ENCODE peak calls at places on chromosomes 6 and 20, in five cellular contexts. G is gastrocnemius medialis, Y is left ventricle myocardium inferior, E is IMR-90, Q is H9. P is an unnamed sample.

GRCh38 chr6:112396221-112396620 is 49.1 kb downstream of the RFPL4B start:
- DNase-seq in Q (no peak), G (no peak), E (peak; percentile 4), Y (no peak), P (no peak)

GRCh38 chr20:19265646-19266374 is 53.4 kb downstream of the SLC24A3 start:
- DNase-seq in E (no peak), Q (peak; percentile 87), Y (no peak), G (no peak), P (no peak)

GRCh38 chr6:107668826-107669474 is 155.2 kb downstream of the SCML4 start:
- DNase-seq in E (no peak), G (no peak), Q (no peak), Y (no peak), P (no peak)

GRCh38 chr6:163173741-163174140 is 240.8 kb upstream of the QKI start:
- DNase-seq in Y (no peak), Q (no peak), E (no peak), G (no peak), P (no peak)

GRCh38 chr20:47679462-47679861 is 105.8 kb downstream of the SULF2 start:
- DNase-seq in Y (no peak), E (no peak), Q (no peak), G (no peak), P (no peak)

GRCh38 chr6:135334169-135334568 is 153.1 kb downstream of the MYB start:
- DNase-seq in Q (no peak), G (no peak), Y (no peak), E (peak; percentile 58), P (no peak)

GRCh38 chr6:121925024-121925423 is 474.4 kb upstream of the HSF2 start:
- DNase-seq in G (no peak), Q (no peak), Y (no peak), E (peak; percentile 70), P (no peak)

GRCh38 chr6:53230775-53231467 is 82.3 kb upstream of the GCM1 start:
- DNase-seq in Q (no peak), Y (no peak), G (no peak), E (no peak), P (no peak)

GRCh38 chr6:277746-278145 is 14.5 kb upstream of the DUSP22 start:
- DNase-seq in E (no peak), Q (no peak), G (no peak), Y (no peak), P (no peak)

GRCh38 chr6:109493865-109494264 is 10.8 kb upstream of the ZBTB24 start:
- DNase-seq in G (no peak), Y (no peak), Q (no peak), E (no peak), P (no peak)

GRCh38 chr6:63584566-63584965 is 12.3 kb downstream of the LOC128125822 start:
- DNase-seq in G (no peak), E (no peak), Y (no peak), Q (no peak), P (no peak)

GRCh38 chr6:85449818-85450577 is at the start of gene NT5E:
- DNase-seq in E (peak; percentile 69), Y (peak; percentile 74), Q (peak; percentile 89), G (peak; percentile 47), P (peak; percentile 83)

GRCh38 chr20:34744847-34745246 is 40.7 kb downstream of the TP53INP2 start:
- DNase-seq in G (no peak), Y (no peak), E (no peak), Q (no peak), P (no peak)

GRCh38 chr6:3392930-3393575 is 63.8 kb downstream of the SLC22A23 start:
- DNase-seq in E (no peak), Y (no peak), G (no peak), Q (no peak), P (no peak)

GRCh38 chr20:59004493-59004762 is 2.6 kb downstream of the CTSZ start:
- DNase-seq in Y (peak; percentile 61), Q (no peak), G (peak; percentile 44), E (no peak), P (peak; percentile 69)

GRCh38 chr6:27809939-27810767 is 102.0 kb downstream of the OR2B2 start:
- DNase-seq in G (peak; percentile 26), E (peak; percentile 98), Y (peak; percentile 41), Q (peak; percentile 87), P (peak; percentile 82)

GRCh38 chr6:50062051-50062450 is 12.3 kb upstream of the DEFB112 start:
- DNase-seq in E (peak; percentile 0), Q (peak; percentile 29), Y (no peak), G (no peak), P (no peak)

GRCh38 chr6:45001663-45002062 is 326.5 kb upstream of the RUNX2 start:
- DNase-seq in Y (no peak), G (no peak), Q (no peak), E (no peak), P (no peak)

GRCh38 chr20:20887593-20888272 is 175.3 kb upstream of the RALGAPA2 start:
- DNase-seq in Q (peak; percentile 64), Y (no peak), G (no peak), E (no peak), P (no peak)

DNA sequence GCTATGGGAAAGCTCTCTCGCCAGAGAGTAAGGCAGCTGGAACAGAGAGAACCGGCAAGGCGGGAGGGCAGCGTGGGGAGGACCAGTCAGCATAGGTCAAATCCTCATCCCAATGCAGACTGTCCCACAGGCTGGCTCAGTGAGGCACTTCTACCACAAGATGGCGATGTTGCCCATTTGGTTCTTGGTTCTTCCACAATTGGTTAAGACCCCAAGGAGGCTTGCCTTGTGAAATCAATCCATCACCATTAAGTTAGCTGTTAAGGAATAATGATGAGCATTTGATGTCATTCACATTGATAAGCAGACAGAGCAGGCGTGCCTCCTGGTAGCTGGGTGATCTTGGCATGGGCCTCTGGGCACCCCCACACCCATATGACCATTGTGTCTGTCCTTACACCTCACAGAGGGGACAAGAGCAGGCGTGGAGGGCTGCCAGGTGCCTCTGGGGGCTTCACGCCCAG is 2.4 kb downstream of the CSTL1 start:
- DNase-seq in Q (peak; percentile 92), G (peak; percentile 51), E (peak; percentile 72), Y (peak; percentile 47), P (peak; percentile 74)
- TF ChIP-seq CTCF in Q (peak; percentile 95), G (peak; percentile 83), E (peak; percentile 85), Y (peak; percentile 91), P (peak; percentile 85)

DNA sequence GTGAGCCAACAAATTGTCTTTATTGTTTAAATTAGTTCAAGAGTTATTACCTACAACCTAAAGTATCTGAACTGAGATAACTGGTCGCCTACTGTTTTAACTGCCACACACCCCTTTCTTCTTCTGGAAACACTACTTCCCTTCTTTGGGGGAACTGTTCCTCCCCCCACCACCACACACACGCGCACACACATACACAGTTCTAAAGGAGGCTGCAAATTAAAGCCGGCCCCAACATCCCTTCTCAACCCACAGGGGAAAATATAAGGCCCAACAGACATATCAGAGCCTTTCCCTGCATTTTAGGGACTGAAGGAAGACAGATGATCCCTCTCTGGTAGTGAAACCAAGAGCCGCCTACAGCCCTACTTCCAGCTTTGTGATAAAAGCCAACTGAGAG is 348.0 kb upstream of the JARID2 start:
- DNase-seq in Y (no peak), E (no peak), Q (no peak), G (no peak), P (no peak)
- H3K9me3 ChIP-seq in Y (peaks cover 4% of the 10 kb centered on the region), E (peaks cover 2% of the 10 kb centered on the region), Q (no peaks in the 10 kb centered on the region), G (no peaks in the 10 kb centered on the region), P (no peaks in the 10 kb centered on the region)

GRCh38 chr20:57625181-57625958 is 5.1 kb upstream of the ZBP1 start:
- DNase-seq in Q (no peak), E (no peak), Y (no peak), G (no peak), P (no peak)
- H3K4me1 ChIP-seq in Q (no peaks in the 10 kb centered on the region), E (peaks cover 4% of the 10 kb centered on the region), Y (peaks cover 17% of the 10 kb centered on the region), G (no peaks in the 10 kb centered on the region), P (peaks cover 12% of the 10 kb centered on the region)

DNA sequence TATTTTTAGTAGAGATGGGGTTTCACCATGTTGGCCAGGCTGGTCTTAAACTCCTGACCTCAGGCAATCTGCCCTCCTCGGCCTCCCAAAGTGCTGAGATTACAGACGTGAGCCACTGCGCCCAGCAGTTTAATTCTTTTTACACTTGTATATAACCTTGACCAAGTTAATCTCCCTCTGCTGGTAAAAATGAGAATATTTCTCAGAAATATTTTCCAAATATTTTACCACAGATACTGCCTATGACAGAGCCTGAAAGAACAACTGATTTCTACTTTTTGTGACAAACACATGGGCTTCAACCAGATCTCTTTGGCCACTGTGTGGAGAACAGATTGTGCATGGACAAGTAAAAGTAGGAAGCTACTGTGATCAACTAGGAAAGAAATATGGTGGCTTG is 21.2 kb upstream of the NHSL1 start:
- DNase-seq in Q (no peak), E (no peak), G (no peak), Y (no peak), P (no peak)
- TF ChIP-seq CTCF in Q (no peak), E (peak; percentile 48), G (no peak), Y (peak; percentile 51), P (peak; percentile 29)

GRCh38 chr6:4828187-4828698 is 52.0 kb downstream of the CDYL start:
- DNase-seq in Y (no peak), E (no peak), Q (no peak), G (no peak), P (no peak)
- H3K9me3 ChIP-seq in Y (peaks cover 55% of the 10 kb centered on the region), E (peaks cover 17% of the 10 kb centered on the region), Q (no peaks in the 10 kb centered on the region), G (peaks cover 3% of the 10 kb centered on the region), P (peaks cover 13% of the 10 kb centered on the region)